ENCODE peak calls at places on chromosome 22, in nine cellular contexts. P is T-helper 1 cell; E is Panc1; W is fibroblast of mammary gland; O is HFFc6; N is mammary epithelial cell; V is cardiac muscle cell; C is activated T-helper 2 cell treated with anti-CD3 and anti-CD28 coated beads, Interferon-gamma antibody, Interleukin-2, Interleukin-4, amounts not matched to agents 10 μg/mL and 5 μg/mL and 100 μg/mL, durations not matched to agents 14 hours and 24 hours and 36 hours; H is cardiac fibroblast. Q is an unnamed sample.
A peak's percentile ranks its signal among the peaks of the same experiment; 100 is the strongest.

GRCh38 chr22:37077802-37078448 is 26.4 kb downstream of the KCTD17 start:
- DNase-seq in P (peak; percentile 76), E (peak; percentile 18), W (peak; percentile 43), O (peak; percentile 7), N (peak; percentile 7), V (peak; percentile 66), C (peak; percentile 71), H (peak; percentile 63), Q (peak; percentile 87)

GRCh38 chr22:26474687-26475086 is 8.9 kb downstream of the HPS4 start:
- DNase-seq in P (no peak), E (no peak), W (peak; percentile 39), O (no peak), N (peak; percentile 52), V (no peak), C (no peak), H (no peak), Q (no peak)

GRCh38 chr22:26597026-26597425 is 7.1 kb upstream of the TPST2 start:
- DNase-seq in P (no peak), E (no peak), W (no peak), O (no peak), N (no peak), V (no peak), C (no peak), H (no peak), Q (peak; percentile 37)

GRCh38 chr22:34973926-34974325 is 92.0 kb upstream of the ISX start:
- DNase-seq in P (no peak), E (no peak), W (no peak), O (no peak), N (no peak), V (no peak), C (no peak), H (no peak), Q (no peak)

GRCh38 chr22:45082795-45083194 is 73.0 kb upstream of the PHF21B start:
- DNase-seq in P (no peak), E (no peak), W (peak; percentile 36), O (no peak), N (no peak), V (peak; percentile 10), C (no peak), H (no peak), Q (no peak)

GRCh38 chr22:37171662-37172061 is 16.4 kb downstream of the C1QTNF6 start:
- DNase-seq in P (no peak), E (no peak), W (no peak), O (no peak), N (no peak), V (no peak), C (no peak), H (no peak), Q (no peak)

GRCh38 chr22:39598017-39598965 is 27.7 kb downstream of the CACNA1I start:
- DNase-seq in P (peak; percentile 67), E (no peak), W (no peak), O (no peak), N (peak; percentile 43), V (peak; percentile 15), C (peak; percentile 53), H (no peak), Q (no peak)

GRCh38 chr22:20427945-20428417 is 9.6 kb downstream of the SCARF2 start:
- DNase-seq in P (no peak), E (no peak), W (no peak), O (no peak), N (no peak), V (no peak), C (no peak), H (no peak), Q (no peak)

GRCh38 chr22:29479417-29480261 is at the start of gene NEFH:
- DNase-seq in P (no peak), E (no peak), W (no peak), O (no peak), N (no peak), V (no peak), C (no peak), H (no peak), Q (no peak)

GRCh38 chr22:44452531-44453420 is 45.3 kb downstream of the RTL6 start:
- DNase-seq in P (no peak), E (no peak), W (no peak), O (no peak), N (no peak), V (no peak), C (no peak), H (no peak), Q (no peak)

GRCh38 chr22:38927033-38927789 is 30.2 kb upstream of the APOBEC3A start:
- DNase-seq in P (no peak), E (peak; percentile 47), W (peak; percentile 32), O (peak; percentile 54), N (no peak), V (peak; percentile 60), C (peak; percentile 28), H (peak; percentile 57), Q (peak; percentile 14)

GRCh38 chr22:42131562-42131961 is 952 bp upstream of the CYP2D6 start:
- DNase-seq in P (no peak), E (no peak), W (no peak), O (no peak), N (no peak), V (no peak), C (no peak), H (no peak), Q (no peak)

GRCh38 chr22:25558341-25558740 is 6.1 kb upstream of the GRK3 start:
- DNase-seq in P (no peak), E (no peak), W (no peak), O (no peak), N (no peak), V (no peak), C (no peak), H (no peak), Q (no peak)

GRCh38 chr22:25402160-25402500 is 162.3 kb upstream of the GRK3 start:
- DNase-seq in P (no peak), E (no peak), W (no peak), O (no peak), N (no peak), V (no peak), C (no peak), H (no peak), Q (no peak)

GRCh38 chr22:40721266-40721665 is 42.0 kb downstream of the MCHR1 start:
- DNase-seq in P (no peak), E (no peak), W (peak; percentile 62), O (peak; percentile 17), N (peak; percentile 11), V (no peak), C (no peak), H (no peak), Q (no peak)

GRCh38 chr22:42993651-42994275 is 21.2 kb downstream of the PACSIN2 start:
- DNase-seq in P (no peak), E (no peak), W (peak; percentile 65), O (peak; percentile 61), N (no peak), V (peak; percentile 74), C (no peak), H (peak; percentile 60), Q (no peak)

GRCh38 chr22:41654322-41654721 is 33.2 kb downstream of the XRCC6 start:
- DNase-seq in P (no peak), E (no peak), W (no peak), O (no peak), N (no peak), V (no peak), C (no peak), H (no peak), Q (no peak)

GRCh38 chr22:45497268-45497667 is 5.4 kb upstream of the FBLN1 start:
- DNase-seq in P (no peak), E (no peak), W (peak; percentile 44), O (no peak), N (no peak), V (no peak), C (no peak), H (peak; percentile 65), Q (no peak)